ENCODE peak calls at places on chromosomes 2 and 18, in four cellular contexts. J is neural progenitor cell, V is NCI-H774, W is fibroblast of the conjunctiva. E is an unnamed sample.

GRCh38 chr2:190512539-190513095 is 21.9 kb downstream of the NEMP2 start:
- DNase-seq in J (no peak), V (no peak), W (no peak), E (no peak)

GRCh38 chr18:10419420-10420103 is 34.9 kb upstream of the APCDD1 start:
- DNase-seq in J (no peak), V (no peak), W (no peak), E (peak)

GRCh38 chr18:44117821-44118220 is 562.9 kb upstream of the SETBP1 start:
- DNase-seq in J (no peak), V (no peak), W (no peak), E (no peak)

GRCh38 chr2:233163486-233164103 is 87.9 kb upstream of the ATG16L1 start:
- DNase-seq in J (no peak), V (no peak), W (no peak), E (no peak)

GRCh38 chr2:136356111-136357033 is 238.4 kb upstream of the CXCR4 start:
- DNase-seq in J (no peak), V (no peak), W (no peak), E (no peak)

GRCh38 chr2:38057651-38058410 is 18.1 kb downstream of the CYP1B1 start:
- DNase-seq in J (no peak), V (no peak), W (no peak), E (no peak)

GRCh38 chr2:182883451-182883850 is 17.0 kb upstream of the FRZB start:
- DNase-seq in J (no peak), V (no peak), W (no peak), E (peak)

GRCh38 chr2:135694711-135695110 is 46.9 kb upstream of the UBXN4 start:
- DNase-seq in J (no peak), V (no peak), W (no peak), E (peak)

GRCh38 chr2:29249666-29250253 is 134.5 kb downstream of the CLIP4 start:
- DNase-seq in J (no peak), V (no peak), W (no peak), E (peak)

GRCh38 chr18:79680100-79680879 is 687 bp downstream of the CTDP1 start:
- DNase-seq in J (peak), V (no peak), W (no peak), E (peak)

GRCh38 chr2:238846503-238847431 is 1.1 kb upstream of the TWIST2 start:
- DNase-seq in J (peak), V (no peak), W (no peak), E (peak)

GRCh38 chr2:111121028-111121872 is 536 bp downstream of the BCL2L11 start:
- DNase-seq in J (peak), V (peak), W (no peak), E (peak)

GRCh38 chr2:62309465-62310091 is 113.7 kb downstream of the B3GNT2 start:
- DNase-seq in J (no peak), V (no peak), W (no peak), E (peak)

GRCh38 chr2:162636206-162636728 is 202.3 kb downstream of the KCNH7 start:
- DNase-seq in J (no peak), V (no peak), W (no peak), E (no peak)

GRCh38 chr2:176178271-176178806 is 10.1 kb upstream of the HOXD1 start:
- DNase-seq in J (peak), V (peak), W (no peak), E (no peak)

GRCh38 chr2:10914272-10914693 is 2.5 kb downstream of the KCNF1 start:
- DNase-seq in J (peak), V (no peak), W (no peak), E (peak)

GRCh38 chr2:12326449-12327190 is 390.1 kb upstream of the TRIB2 start:
- DNase-seq in J (peak), V (no peak), W (no peak), E (no peak)

GRCh38 chr2:239293450-239294430 is 107.1 kb downstream of the HDAC4 start:
- DNase-seq in J (peak), V (no peak), W (no peak), E (no peak)

GRCh38 chr2:120231974-120232635 is 8.9 kb upstream of the TMEM185B start:
- DNase-seq in J (no peak), V (no peak), W (no peak), E (peak)

GRCh38 chr2:37784071-37784758 is 112.8 kb upstream of the CDC42EP3 start:
- DNase-seq in J (no peak), V (no peak), W (no peak), E (no peak)

GRCh38 chr2:69616755-69617154 is 26.8 kb downstream of the AAK1 start:
- DNase-seq in J (no peak), V (no peak), W (no peak), E (no peak)

GRCh38 chr2:233265899-233266431 is 14.5 kb downstream of the ATG16L1 start:
- DNase-seq in J (no peak), V (no peak), W (no peak), E (no peak)

GRCh38 chr2:178114462-178114861 is 2.2 kb downstream of the RBM45 start:
- DNase-seq in J (no peak), V (no peak), W (no peak), E (no peak)

GRCh38 chr2:28445448-28446258 is 50.2 kb upstream of the PLB1 start:
- DNase-seq in J (no peak), V (no peak), W (peak), E (peak)

GRCh38 chr2:29766191-29766590 is 155.2 kb downstream of the ALK start:
- DNase-seq in J (no peak), V (no peak), W (peak), E (no peak)

GRCh38 chr2:241666627-241667400 is 19.8 kb downstream of the DTYMK start:
- DNase-seq in J (peak), V (no peak), W (no peak), E (no peak)

GRCh38 chr2:20650412-20650879 is 452 bp downstream of the HS1BP3 start:
- DNase-seq in J (peak), V (peak), W (peak), E (peak)

GRCh38 chr2:175068534-175068933 is 63.4 kb upstream of the CHN1 start:
- DNase-seq in J (no peak), V (no peak), W (no peak), E (no peak)

GRCh38 chr2:237618449-237618848 is 8.9 kb upstream of the LRRFIP1 start:
- DNase-seq in J (no peak), V (no peak), W (peak), E (peak)

GRCh38 chr2:12895017-12895416 is 178.3 kb downstream of the TRIB2 start:
- DNase-seq in J (no peak), V (no peak), W (no peak), E (no peak)

GRCh38 chr2:240245706-240246105 is 105.2 kb upstream of the OTOS start:
- DNase-seq in J (no peak), V (no peak), W (peak), E (no peak)

GRCh38 chr18:68414407-68414806 is 300.5 kb downstream of the TMX3 start:
- DNase-seq in J (peak), V (no peak), W (no peak), E (no peak)

GRCh38 chr2:240820014-240820606 is at the start of gene KIF1A:
- DNase-seq in J (peak), V (peak), W (no peak), E (no peak)

GRCh38 chr2:226995625-226996041 is 159.8 kb downstream of the RHBDD1 start:
- DNase-seq in J (no peak), V (no peak), W (peak), E (peak)

GRCh38 chr18:65056575-65056974 is 694.2 kb upstream of the CDH7 start:
- DNase-seq in J (no peak), V (no peak), W (no peak), E (no peak)

GRCh38 chr18:25074925-25075693 is 276.9 kb downstream of the ZNF521 start:
- DNase-seq in J (peak), V (no peak), W (no peak), E (no peak)